ENCODE peak calls at places on chromosomes 16 and 17, in eight cellular contexts. W is central memory CD4-positive, alpha-beta T cell; V is non-pigmented ciliary epithelial cell; T is neural crest cell; K is stimulated activated naive CD4-positive, alpha-beta T cell; J is H54; S is sciatic nerve; X is naive B cell. B is an unnamed sample.

GRCh38 chr17:80678621-80679020 is 134.0 kb downstream of the RPTOR start:
- DNase-seq in W (no peak), V (peak), T (peak), K (no peak), J (peak), S (no peak), X (no peak), B (no peak)

GRCh38 chr17:60902399-60902798 is 224.7 kb downstream of the BCAS3 start:
- DNase-seq in W (no peak), V (no peak), T (no peak), K (no peak), J (no peak), S (no peak), X (no peak), B (no peak)

GRCh38 chr17:45940826-45941225 is 46.5 kb downstream of the MAPT start:
- DNase-seq in W (no peak), V (no peak), T (no peak), K (no peak), J (no peak), S (no peak), X (no peak), B (no peak)

GRCh38 chr16:3637371-3637923 is 17.0 kb upstream of the DNASE1 start:
- DNase-seq in W (no peak), V (no peak), T (no peak), K (peak), J (no peak), S (no peak), X (peak), B (peak)

GRCh38 chr17:60695960-60696359 is 18.3 kb downstream of the BCAS3 start:
- DNase-seq in W (no peak), V (no peak), T (no peak), K (no peak), J (no peak), S (no peak), X (no peak), B (no peak)

GRCh38 chr16:89098767-89099430 is 5.2 kb downstream of the ACSF3 start:
- DNase-seq in W (no peak), V (no peak), T (no peak), K (no peak), J (no peak), S (no peak), X (no peak), B (no peak)

GRCh38 chr17:45307290-45308015 is 9.4 kb downstream of the MAP3K14 start:
- DNase-seq in W (no peak), V (peak), T (no peak), K (peak), J (peak), S (no peak), X (peak), B (no peak)

GRCh38 chr17:18037482-18037881 is 1.5 kb downstream of the ATPAF2 start:
- DNase-seq in W (no peak), V (no peak), T (no peak), K (no peak), J (no peak), S (no peak), X (peak), B (no peak)

GRCh38 chr16:3094289-3095027 is 4.6 kb downstream of the ZSCAN10 start:
- DNase-seq in W (peak), V (no peak), T (no peak), K (no peak), J (peak), S (no peak), X (peak), B (peak)

GRCh38 chr16:46826618-46827017 is 4.4 kb downstream of the C16orf87 start:
- DNase-seq in W (no peak), V (no peak), T (no peak), K (no peak), J (no peak), S (no peak), X (no peak), B (no peak)

GRCh38 chr16:73569266-73569665 is 521.3 kb upstream of the ZFHX3 start:
- DNase-seq in W (no peak), V (no peak), T (no peak), K (no peak), J (no peak), S (no peak), X (no peak), B (no peak)

GRCh38 chr17:48893646-48894508 is 1.3 kb downstream of the ATP5MC1 start:
- DNase-seq in W (no peak), V (no peak), T (no peak), K (no peak), J (no peak), S (no peak), X (no peak), B (no peak)

GRCh38 chr16:65769776-65770438 is 596.6 kb upstream of the CDH5 start:
- DNase-seq in W (no peak), V (peak), T (no peak), K (no peak), J (no peak), S (no peak), X (no peak), B (no peak)

GRCh38 chr17:64331366-64331765 is 59.3 kb downstream of the PECAM1 start:
- DNase-seq in W (no peak), V (no peak), T (no peak), K (no peak), J (no peak), S (no peak), X (no peak), B (no peak)

GRCh38 chr16:27724491-27724878 is 174.5 kb downstream of the KATNIP start:
- DNase-seq in W (no peak), V (no peak), T (no peak), K (no peak), J (no peak), S (no peak), X (no peak), B (no peak)

GRCh38 chr17:77790143-77790829 is 168.2 kb upstream of the TNRC6C start:
- DNase-seq in W (no peak), V (no peak), T (no peak), K (no peak), J (no peak), S (no peak), X (no peak), B (no peak)

GRCh38 chr17:70780031-70780430 is 610.7 kb downstream of the KCNJ2 start:
- DNase-seq in W (no peak), V (no peak), T (no peak), K (no peak), J (no peak), S (no peak), X (no peak), B (no peak)

GRCh38 chr16:57422026-57422944 is 17.7 kb downstream of the CCL17 start:
- DNase-seq in W (no peak), V (peak), T (peak), K (no peak), J (peak), S (peak), X (no peak), B (no peak)

GRCh38 chr17:51152766-51153209 is 571 bp upstream of the NME1 start:
- DNase-seq in W (no peak), V (no peak), T (no peak), K (no peak), J (no peak), S (no peak), X (no peak), B (no peak)

B was measured in activated gamma-delta T cell treated with Interleukin-2 at 50 U/mL for 16 hours.